ENCODE peak calls at places on chromosome 10, in six cellular contexts. O is lung, N is cardiac muscle cell, Y is HepG2, U is tibial nerve, Q is heart right ventricle. E is an unnamed sample.

GRCh38 chr10:110971638-110972037 is 52.2 kb downstream of the SHOC2 start:
- DNase-seq in O (no peak), U (no peak), Y (no peak), N (no peak), Q (no peak), E (no peak)

GRCh38 chr10:102782698-102783540 is 39.2 kb downstream of the WBP1L start:
- DNase-seq in N (peak; percentile 50), U (peak; percentile 75), O (peak; percentile 71), Q (peak; percentile 59), Y (no peak), E (no peak)

GRCh38 chr10:24912214-24912613 is 40.2 kb downstream of the PRTFDC1 start:
- DNase-seq in O (no peak), U (no peak), N (no peak), Q (no peak), Y (no peak), E (no peak)

GRCh38 chr10:28778524-28778923 is 101.2 kb downstream of the BAMBI start:
- DNase-seq in Q (no peak), U (no peak), N (no peak), Y (no peak), O (no peak), E (no peak)

GRCh38 chr10:107740962-107741690 is 576.6 kb upstream of the SORCS1 start:
- DNase-seq in N (no peak), U (no peak), Y (no peak), O (no peak), Q (no peak), E (no peak)

GRCh38 chr10:3060481-3060889 is 6.9 kb upstream of the PFKP start:
- DNase-seq in Q (no peak), Y (no peak), N (no peak), O (no peak), U (no peak), E (no peak)

GRCh38 chr10:3471927-3472704 is 299.5 kb upstream of the PITRM1 start:
- DNase-seq in N (no peak), Q (no peak), O (peak; percentile 49), U (no peak), Y (no peak), E (no peak)

GRCh38 chr10:86878973-86879781 is 78.2 kb downstream of the MMRN2 start:
- DNase-seq in U (no peak), O (no peak), Q (no peak), N (no peak), Y (no peak), E (no peak)

GRCh38 chr10:71842424-71842823 is 8.6 kb downstream of the PSAP start:
- DNase-seq in U (no peak), O (no peak), Q (no peak), Y (no peak), N (no peak), E (no peak)

GRCh38 chr10:7408003-7408493 is 2.8 kb downstream of the SFMBT2 start:
- DNase-seq in Q (peak; percentile 63), Y (no peak), N (peak; percentile 43), U (no peak), O (peak; percentile 39), E (peak; percentile 30)

GRCh38 chr10:113011592-113012374 is 61.7 kb downstream of the TCF7L2 start:
- DNase-seq in O (no peak), Q (no peak), Y (no peak), N (no peak), U (no peak), E (no peak)

GRCh38 chr10:12419279-12419847 is 70.0 kb downstream of the CAMK1D start:
- DNase-seq in Y (no peak), Q (no peak), O (no peak), N (no peak), U (peak; percentile 62), E (peak; percentile 39)

GRCh38 chr10:119003572-119004289 is 25.8 kb upstream of the NANOS1 start:
- DNase-seq in Q (no peak), O (no peak), U (no peak), N (no peak), Y (no peak), E (no peak)

GRCh38 chr10:72847681-72848080 is 45.9 kb upstream of the OIT3 start:
- DNase-seq in N (no peak), Q (no peak), O (no peak), Y (no peak), U (no peak), E (no peak)

GRCh38 chr10:35236739-35237138 is 99.6 kb upstream of the CCNY start:
- DNase-seq in U (no peak), N (peak; percentile 27), Y (peak; percentile 25), O (no peak), Q (no peak), E (no peak)

GRCh38 chr10:17910144-17910789 is 41.5 kb upstream of the SLC39A12 start:
- DNase-seq in U (peak; percentile 37), Q (no peak), O (no peak), Y (peak; percentile 47), N (peak; percentile 73), E (no peak)

GRCh38 chr10:84214612-84215235 is 10.6 kb downstream of the LRIT2 start:
- DNase-seq in O (no peak), Y (peak; percentile 24), N (no peak), U (no peak), Q (no peak), E (no peak)

GRCh38 chr10:133616371-133617130 is 10.0 kb downstream of the FRG2B start:
- DNase-seq in Q (no peak), O (no peak), U (no peak), N (no peak), Y (no peak), E (no peak)
- H3K9me3 ChIP-seq in Q (no peaks in the 10 kb centered on the region), O (no peaks in the 10 kb centered on the region), U (no peaks in the 10 kb centered on the region), N (no peaks in the 10 kb centered on the region), Y (no peaks in the 10 kb centered on the region), E (peaks cover 4% of the 10 kb centered on the region)

GRCh38 chr10:98266647-98267046 is 1.3 kb downstream of the LOXL4 start:
- DNase-seq in U (no peak), Y (no peak), Q (no peak), O (no peak), N (no peak), E (no peak)
- H3K9me3 ChIP-seq in U (no peaks in the 10 kb centered on the region), Y (no peaks in the 10 kb centered on the region), Q (no peaks in the 10 kb centered on the region), O (no peaks in the 10 kb centered on the region), N (no peaks in the 10 kb centered on the region), E (no peaks in the 10 kb centered on the region)

GRCh38 chr10:128322950-128323349 is 196.7 kb upstream of the MKI67 start:
- DNase-seq in N (no peak), Q (no peak), O (no peak), U (no peak), Y (no peak), E (no peak)

GRCh38 chr10:128325788-128326187 is 199.6 kb upstream of the MKI67 start:
- DNase-seq in N (no peak), O (no peak), Q (no peak), U (no peak), Y (no peak), E (no peak)

GRCh38 chr10:128322106-128322505 is 195.9 kb upstream of the MKI67 start:
- DNase-seq in Q (no peak), Y (no peak), O (no peak), U (no peak), N (no peak), E (no peak)

GRCh38 chr10:128324468-128324867 is 198.2 kb upstream of the MKI67 start:
- DNase-seq in O (no peak), Q (no peak), U (no peak), N (no peak), Y (no peak), E (no peak)

GRCh38 chr10:128324058-128324457 is 197.8 kb upstream of the MKI67 start:
- DNase-seq in U (peak; percentile 40), O (no peak), Y (peak; percentile 18), N (peak; percentile 64), Q (peak; percentile 59), E (no peak)
- H3K9me3 ChIP-seq in U (no peaks in the 10 kb centered on the region), O (peaks cover 3% of the 10 kb centered on the region), Y (peaks cover 19% of the 10 kb centered on the region), N (no peaks in the 10 kb centered on the region), Q (no peaks in the 10 kb centered on the region), E (no peaks in the 10 kb centered on the region)

GRCh38 chr10:38072552-38072951 is 21.6 kb upstream of the ZNF37A start:
- DNase-seq in Q (no peak), U (no peak), N (no peak), O (no peak), Y (no peak), E (no peak)

GRCh38 chr10:38070501-38070900 is 23.6 kb upstream of the ZNF37A start:
- DNase-seq in Y (no peak), Q (no peak), N (no peak), O (no peak), U (no peak), E (no peak)
- H3K9me3 ChIP-seq in Y (no peaks in the 10 kb centered on the region), Q (no peaks in the 10 kb centered on the region), N (no peaks in the 10 kb centered on the region), O (no peaks in the 10 kb centered on the region), U (no peaks in the 10 kb centered on the region), E (peaks cover 3% of the 10 kb centered on the region)

GRCh38 chr10:37680243-37680683 is 177.1 kb downstream of the ZNF248 start:
- DNase-seq in N (no peak), Y (no peak), U (no peak), Q (no peak), O (no peak), E (no peak)

GRCh38 chr10:37682617-37683016 is 174.8 kb downstream of the ZNF248 start:
- DNase-seq in Q (no peak), N (no peak), Y (no peak), U (no peak), O (no peak), E (no peak)

GRCh38 chr10:37679465-37679864 is 177.9 kb downstream of the ZNF248 start:
- DNase-seq in Y (no peak), U (no peak), Q (no peak), N (no peak), O (no peak), E (no peak)

GRCh38 chr10:37681617-37681999 is 175.8 kb downstream of the ZNF248 start:
- DNase-seq in N (no peak), Q (no peak), O (no peak), U (no peak), Y (no peak), E (no peak)

GRCh38 chr10:37680716-37681616 is 176.4 kb downstream of the ZNF248 start:
- DNase-seq in Y (no peak), O (no peak), N (no peak), U (no peak), Q (no peak), E (no peak)
- H3K9me3 ChIP-seq in Y (no peaks in the 10 kb centered on the region), O (no peaks in the 10 kb centered on the region), N (no peaks in the 10 kb centered on the region), U (no peaks in the 10 kb centered on the region), Q (no peaks in the 10 kb centered on the region), E (no peaks in the 10 kb centered on the region)

GRCh38 chr10:133448120-133448519 is 5.6 kb upstream of the SCART1 start:
- DNase-seq in N (no peak), U (no peak), Q (no peak), Y (no peak), O (no peak), E (no peak)

GRCh38 chr10:133445751-133446708 is 7.7 kb upstream of the SCART1 start:
- DNase-seq in Q (no peak), O (peak; percentile 25), U (no peak), N (no peak), Y (no peak), E (no peak)

GRCh38 chr10:133445268-133445732 is 8.4 kb upstream of the SCART1 start:
- DNase-seq in O (peak; percentile 19), N (no peak), Y (no peak), Q (no peak), U (no peak), E (no peak)

GRCh38 chr10:133444342-133445267 is 9.1 kb upstream of the SCART1 start:
- DNase-seq in U (no peak), N (no peak), Q (no peak), O (no peak), Y (no peak), E (no peak)

DNA sequence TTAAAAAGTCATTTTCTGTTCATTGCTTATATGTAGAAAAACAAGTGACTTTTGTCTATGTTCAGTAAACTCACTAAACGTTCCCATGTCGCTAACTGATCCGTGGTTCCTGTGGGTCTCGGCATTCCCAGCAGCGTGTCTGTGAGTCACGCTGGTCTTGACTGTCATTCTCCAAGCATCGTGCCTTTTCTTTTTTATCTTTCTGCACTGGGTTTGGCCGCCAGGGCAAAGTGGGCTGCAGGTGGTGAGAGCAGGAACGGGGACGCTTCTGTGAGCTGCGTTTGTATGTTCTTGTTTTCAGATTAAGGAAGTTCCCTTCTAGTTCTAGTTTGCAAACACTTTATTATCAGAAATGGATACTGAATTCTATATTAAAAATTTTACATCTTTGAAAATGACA is 6.8 kb upstream of the SCART1 start:
- DNase-seq in O (no peak), Q (no peak), Y (no peak), N (no peak), U (no peak), E (no peak)
- H3K9me3 ChIP-seq in O (peaks cover 5% of the 10 kb centered on the region), Q (peaks cover 28% of the 10 kb centered on the region), Y (peaks cover 27% of the 10 kb centered on the region), N (no peaks in the 10 kb centered on the region), U (no peaks in the 10 kb centered on the region), E (peaks cover 31% of the 10 kb centered on the region)